ENCODE peak calls at places on chromosomes 11 and 22, in eight cellular contexts. One of them, this sample, is unnamed.

GRCh38 chr22:37165066-37165465 is 15.3 kb upstream of the IL2RB start:
- DNase-seq in body of pancreas: no peak
- DNase-seq in neuronal stem cell: no peak
- DNase-seq in IMR-90: no peak
- DNase-seq in breast epithelium: no peak
- DNase-seq in sigmoid colon: no peak
- DNase-seq in thoracic aorta: no peak
- DNase-seq in spleen: peak; percentile 46
- DNase-seq in this sample: no peak

GRCh38 chr11:126978911-126979310 is 21.7 kb downstream of the KIRREL3 start:
- DNase-seq in body of pancreas: no peak
- DNase-seq in neuronal stem cell: no peak
- DNase-seq in IMR-90: no peak
- DNase-seq in breast epithelium: no peak
- DNase-seq in sigmoid colon: no peak
- DNase-seq in thoracic aorta: no peak
- DNase-seq in spleen: no peak
- DNase-seq in this sample: no peak

GRCh38 chr22:44957267-44957905 is 52.4 kb downstream of the PHF21B start:
- DNase-seq in body of pancreas: no peak
- DNase-seq in neuronal stem cell: peak; percentile 18
- DNase-seq in IMR-90: peak; percentile 6
- DNase-seq in breast epithelium: no peak
- DNase-seq in sigmoid colon: no peak
- DNase-seq in thoracic aorta: no peak
- DNase-seq in spleen: no peak
- DNase-seq in this sample: no peak

GRCh38 chr11:46338988-46339666 is 8.1 kb upstream of the DGKZ start:
- DNase-seq in body of pancreas: peak; percentile 49
- DNase-seq in neuronal stem cell: no peak
- DNase-seq in IMR-90: no peak
- DNase-seq in breast epithelium: no peak
- DNase-seq in sigmoid colon: no peak
- DNase-seq in thoracic aorta: no peak
- DNase-seq in spleen: no peak
- DNase-seq in this sample: no peak

GRCh38 chr11:86671386-86672006 is 920 bp downstream of the ME3 start:
- DNase-seq in body of pancreas: peak; percentile 73
- DNase-seq in neuronal stem cell: no peak
- DNase-seq in IMR-90: no peak
- DNase-seq in breast epithelium: peak; percentile 64
- DNase-seq in sigmoid colon: peak; percentile 92
- DNase-seq in thoracic aorta: no peak
- DNase-seq in spleen: peak; percentile 79
- DNase-seq in this sample: peak; percentile 71

GRCh38 chr11:19374189-19374588 is 133.4 kb upstream of the E2F8 start:
- DNase-seq in body of pancreas: no peak
- DNase-seq in neuronal stem cell: no peak
- DNase-seq in IMR-90: peak; percentile 96
- DNase-seq in breast epithelium: no peak
- DNase-seq in sigmoid colon: no peak
- DNase-seq in thoracic aorta: no peak
- DNase-seq in spleen: no peak
- DNase-seq in this sample: no peak

GRCh38 chr11:122655527-122656072 is at the start of gene UBASH3B:
- DNase-seq in body of pancreas: peak; percentile 86
- DNase-seq in neuronal stem cell: peak; percentile 79
- DNase-seq in IMR-90: peak; percentile 89
- DNase-seq in breast epithelium: peak; percentile 59
- DNase-seq in sigmoid colon: peak; percentile 85
- DNase-seq in thoracic aorta: peak; percentile 68
- DNase-seq in spleen: peak; percentile 95
- DNase-seq in this sample: peak; percentile 88

GRCh38 chr11:63817758-63818498 is 4.7 kb downstream of the SPINDOC start:
- DNase-seq in body of pancreas: no peak
- DNase-seq in neuronal stem cell: no peak
- DNase-seq in IMR-90: no peak
- DNase-seq in breast epithelium: no peak
- DNase-seq in sigmoid colon: no peak
- DNase-seq in thoracic aorta: no peak
- DNase-seq in spleen: no peak
- DNase-seq in this sample: no peak

GRCh38 chr11:4090258-4090657 is 4.3 kb upstream of the RRM1 start:
- DNase-seq in body of pancreas: no peak
- DNase-seq in neuronal stem cell: no peak
- DNase-seq in IMR-90: no peak
- DNase-seq in breast epithelium: no peak
- DNase-seq in sigmoid colon: no peak
- DNase-seq in thoracic aorta: no peak
- DNase-seq in spleen: no peak
- DNase-seq in this sample: no peak

GRCh38 chr11:69891421-69892236 is 72.4 kb upstream of the FGF3 start:
- DNase-seq in body of pancreas: no peak
- DNase-seq in neuronal stem cell: no peak
- DNase-seq in IMR-90: peak; percentile 51
- DNase-seq in breast epithelium: peak; percentile 26
- DNase-seq in sigmoid colon: no peak
- DNase-seq in thoracic aorta: no peak
- DNase-seq in spleen: no peak
- DNase-seq in this sample: peak; percentile 45

GRCh38 chr11:61021661-61022212 is 50.3 kb downstream of the CD6 start:
- DNase-seq in body of pancreas: peak; percentile 82
- DNase-seq in neuronal stem cell: no peak
- DNase-seq in IMR-90: no peak
- DNase-seq in breast epithelium: peak; percentile 45
- DNase-seq in sigmoid colon: peak; percentile 64
- DNase-seq in thoracic aorta: no peak
- DNase-seq in spleen: peak; percentile 92
- DNase-seq in this sample: no peak

GRCh38 chr11:127485541-127485940 is 485.0 kb upstream of the KIRREL3 start:
- DNase-seq in body of pancreas: no peak
- DNase-seq in neuronal stem cell: no peak
- DNase-seq in IMR-90: no peak
- DNase-seq in breast epithelium: no peak
- DNase-seq in sigmoid colon: no peak
- DNase-seq in thoracic aorta: no peak
- DNase-seq in spleen: no peak
- DNase-seq in this sample: no peak

GRCh38 chr11:36268337-36268931 is 20.8 kb downstream of the COMMD9 start:
- DNase-seq in body of pancreas: no peak
- DNase-seq in neuronal stem cell: no peak
- DNase-seq in IMR-90: no peak
- DNase-seq in breast epithelium: no peak
- DNase-seq in sigmoid colon: no peak
- DNase-seq in thoracic aorta: no peak
- DNase-seq in spleen: no peak
- DNase-seq in this sample: no peak

GRCh38 chr11:3137486-3138177 is 27.5 kb downstream of the OSBPL5 start:
- DNase-seq in body of pancreas: no peak
- DNase-seq in neuronal stem cell: no peak
- DNase-seq in IMR-90: no peak
- DNase-seq in breast epithelium: no peak
- DNase-seq in sigmoid colon: peak; percentile 57
- DNase-seq in thoracic aorta: no peak
- DNase-seq in spleen: peak; percentile 77
- DNase-seq in this sample: no peak

GRCh38 chr11:11391796-11392195 is 38.7 kb upstream of the CSNK2A3 start:
- DNase-seq in body of pancreas: no peak
- DNase-seq in neuronal stem cell: no peak
- DNase-seq in IMR-90: peak; percentile 90
- DNase-seq in breast epithelium: no peak
- DNase-seq in sigmoid colon: no peak
- DNase-seq in thoracic aorta: peak; percentile 45
- DNase-seq in spleen: no peak
- DNase-seq in this sample: no peak

GRCh38 chr11:75311858-75312288 is 39.6 kb downstream of the ARRB1 start:
- DNase-seq in body of pancreas: peak; percentile 45
- DNase-seq in neuronal stem cell: no peak
- DNase-seq in IMR-90: peak; percentile 17
- DNase-seq in breast epithelium: no peak
- DNase-seq in sigmoid colon: peak; percentile 91
- DNase-seq in thoracic aorta: peak; percentile 28
- DNase-seq in spleen: no peak
- DNase-seq in this sample: no peak

GRCh38 chr11:75313457-75314272 is 37.8 kb downstream of the ARRB1 start:
- DNase-seq in body of pancreas: peak; percentile 36
- DNase-seq in neuronal stem cell: no peak
- DNase-seq in IMR-90: peak; percentile 81
- DNase-seq in breast epithelium: no peak
- DNase-seq in sigmoid colon: peak; percentile 82
- DNase-seq in thoracic aorta: no peak
- DNase-seq in spleen: no peak
- DNase-seq in this sample: no peak

GRCh38 chr11:75315439-75315805 is 36.0 kb downstream of the ARRB1 start:
- DNase-seq in body of pancreas: no peak
- DNase-seq in neuronal stem cell: no peak
- DNase-seq in IMR-90: no peak
- DNase-seq in breast epithelium: no peak
- DNase-seq in sigmoid colon: no peak
- DNase-seq in thoracic aorta: no peak
- DNase-seq in spleen: no peak
- DNase-seq in this sample: no peak

GRCh38 chr11:75314771-75315438 is 36.6 kb downstream of the ARRB1 start:
- DNase-seq in body of pancreas: no peak
- DNase-seq in neuronal stem cell: no peak
- DNase-seq in IMR-90: no peak
- DNase-seq in breast epithelium: no peak
- DNase-seq in sigmoid colon: peak; percentile 54
- DNase-seq in thoracic aorta: no peak
- DNase-seq in spleen: no peak
- DNase-seq in this sample: no peak

GRCh38 chr11:75312346-75312745 is 39.1 kb downstream of the ARRB1 start:
- DNase-seq in body of pancreas: no peak
- DNase-seq in neuronal stem cell: no peak
- DNase-seq in IMR-90: no peak
- DNase-seq in breast epithelium: no peak
- DNase-seq in sigmoid colon: no peak
- DNase-seq in thoracic aorta: no peak
- DNase-seq in spleen: no peak
- DNase-seq in this sample: no peak
- H3K4me1 ChIP-seq in body of pancreas: peaks cover 34% of the 10 kb centered on the region
- H3K4me1 ChIP-seq in neuronal stem cell: peaks cover 9% of the 10 kb centered on the region
- H3K4me1 ChIP-seq in IMR-90: peaks cover 13% of the 10 kb centered on the region
- H3K4me1 ChIP-seq in breast epithelium: peaks cover 4% of the 10 kb centered on the region
- H3K4me1 ChIP-seq in sigmoid colon: peaks cover 54% of the 10 kb centered on the region
- H3K4me1 ChIP-seq in thoracic aorta: peaks cover 3% of the 10 kb centered on the region
- H3K4me1 ChIP-seq in spleen: peaks cover 26% of the 10 kb centered on the region
- H3K4me1 ChIP-seq in this sample: peaks cover 10% of the 10 kb centered on the region

GRCh38 chr22:42655693-42656092 is 6.5 kb upstream of the CYB5R3 start:
- DNase-seq in body of pancreas: no peak
- DNase-seq in neuronal stem cell: no peak
- DNase-seq in IMR-90: no peak
- DNase-seq in breast epithelium: no peak
- DNase-seq in sigmoid colon: no peak
- DNase-seq in thoracic aorta: no peak
- DNase-seq in spleen: peak; percentile 90
- DNase-seq in this sample: no peak
- H3K4me3 ChIP-seq in body of pancreas: no peak overlapping the region
- H3K4me3 ChIP-seq in neuronal stem cell: no peak overlapping the region
- H3K4me3 ChIP-seq in IMR-90: no peak overlapping the region
- H3K4me3 ChIP-seq in breast epithelium: no peak overlapping the region
- H3K4me3 ChIP-seq in sigmoid colon: no peak overlapping the region
- H3K4me3 ChIP-seq in thoracic aorta: no peak overlapping the region
- H3K4me3 ChIP-seq in spleen: no peak overlapping the region
- H3K4me3 ChIP-seq in this sample: no peak overlapping the region

GRCh38 chr11:119713361-119714040 is 15.5 kb downstream of the NECTIN1 start:
- DNase-seq in body of pancreas: peak; percentile 71
- DNase-seq in neuronal stem cell: no peak
- DNase-seq in IMR-90: no peak
- DNase-seq in breast epithelium: no peak
- DNase-seq in sigmoid colon: no peak
- DNase-seq in thoracic aorta: no peak
- DNase-seq in spleen: no peak
- DNase-seq in this sample: peak; percentile 87
- H3K4me1 ChIP-seq in body of pancreas: peaks cover 27% of the 10 kb centered on the region
- H3K4me1 ChIP-seq in neuronal stem cell: peaks cover 41% of the 10 kb centered on the region
- H3K4me1 ChIP-seq in IMR-90: no peaks in the 10 kb centered on the region
- H3K4me1 ChIP-seq in breast epithelium: no peaks in the 10 kb centered on the region
- H3K4me1 ChIP-seq in sigmoid colon: no peaks in the 10 kb centered on the region
- H3K4me1 ChIP-seq in thoracic aorta: no peaks in the 10 kb centered on the region
- H3K4me1 ChIP-seq in spleen: no peaks in the 10 kb centered on the region
- H3K4me1 ChIP-seq in this sample: peaks cover 82% of the 10 kb centered on the region

GRCh38 chr22:23114721-23115020 is 27.1 kb downstream of the RSPH14 start:
- DNase-seq in body of pancreas: no peak
- DNase-seq in neuronal stem cell: no peak
- DNase-seq in IMR-90: no peak
- DNase-seq in breast epithelium: no peak
- DNase-seq in sigmoid colon: no peak
- DNase-seq in thoracic aorta: no peak
- DNase-seq in spleen: no peak
- DNase-seq in this sample: no peak

GRCh38 chr22:23115369-23115768 is 26.4 kb downstream of the RSPH14 start:
- DNase-seq in body of pancreas: no peak
- DNase-seq in neuronal stem cell: no peak
- DNase-seq in IMR-90: no peak
- DNase-seq in breast epithelium: no peak
- DNase-seq in sigmoid colon: no peak
- DNase-seq in thoracic aorta: no peak
- DNase-seq in spleen: no peak
- DNase-seq in this sample: no peak

GRCh38 chr22:23112472-23113012 is 29.2 kb downstream of the RSPH14 start:
- DNase-seq in body of pancreas: no peak
- DNase-seq in neuronal stem cell: no peak
- DNase-seq in IMR-90: no peak
- DNase-seq in breast epithelium: no peak
- DNase-seq in sigmoid colon: no peak
- DNase-seq in thoracic aorta: no peak
- DNase-seq in spleen: no peak
- DNase-seq in this sample: no peak

GRCh38 chr22:23113847-23114720 is 27.7 kb downstream of the RSPH14 start:
- DNase-seq in body of pancreas: no peak
- DNase-seq in neuronal stem cell: no peak
- DNase-seq in IMR-90: no peak
- DNase-seq in breast epithelium: no peak
- DNase-seq in sigmoid colon: no peak
- DNase-seq in thoracic aorta: no peak
- DNase-seq in spleen: no peak
- DNase-seq in this sample: no peak

DNA sequence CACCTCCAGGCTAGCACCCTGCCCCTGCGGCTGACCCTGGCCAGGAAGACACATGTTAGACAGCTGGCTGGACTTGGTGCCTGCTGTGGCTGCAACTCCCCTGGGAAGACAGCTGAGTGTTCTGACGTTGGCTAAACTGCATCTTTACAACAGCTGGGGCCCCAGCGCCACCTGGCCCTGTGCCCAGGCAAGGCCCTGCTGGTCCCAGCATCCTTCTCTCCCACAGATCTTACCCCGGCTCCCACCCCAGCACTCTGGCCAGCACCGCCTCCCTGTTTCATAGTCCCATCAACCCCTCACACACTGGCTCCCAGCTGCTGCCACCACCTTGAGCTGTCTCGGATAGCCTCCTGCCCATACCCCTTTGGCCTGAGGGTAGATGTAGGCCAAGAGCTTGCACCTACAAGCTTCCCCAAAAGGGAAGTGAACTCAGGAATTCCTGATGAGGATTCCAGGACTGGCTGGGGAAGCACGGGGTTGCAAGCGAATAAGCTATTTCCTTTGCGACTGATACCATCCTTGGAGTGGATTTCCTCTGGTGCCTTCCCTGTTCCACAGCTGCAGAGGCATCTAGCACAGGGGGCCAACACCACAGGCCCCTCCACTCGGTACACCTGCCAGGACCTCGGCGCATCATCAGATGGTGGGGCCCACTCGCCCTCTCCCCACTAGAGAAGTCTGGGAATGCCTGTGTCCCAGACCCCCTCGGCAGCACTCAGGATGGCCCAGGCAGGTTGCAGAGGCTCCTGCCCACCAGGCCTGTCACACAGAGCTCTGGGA is 28.5 kb downstream of the RSPH14 start:
- DNase-seq in body of pancreas: peak; percentile 34
- DNase-seq in neuronal stem cell: no peak
- DNase-seq in IMR-90: peak; percentile 54
- DNase-seq in breast epithelium: no peak
- DNase-seq in sigmoid colon: no peak
- DNase-seq in thoracic aorta: no peak
- DNase-seq in spleen: no peak
- DNase-seq in this sample: no peak
- H3K4me3 ChIP-seq in body of pancreas: no peak overlapping the region
- H3K4me3 ChIP-seq in neuronal stem cell: no peak overlapping the region
- H3K4me3 ChIP-seq in IMR-90: no peak overlapping the region
- H3K4me3 ChIP-seq in breast epithelium: no peak overlapping the region
- H3K4me3 ChIP-seq in sigmoid colon: no peak overlapping the region
- H3K4me3 ChIP-seq in thoracic aorta: no peak overlapping the region
- H3K4me3 ChIP-seq in spleen: no peak overlapping the region
- H3K4me3 ChIP-seq in this sample: no peak overlapping the region